ENCODE peak calls at places on chromosomes 5 and 9, in six cellular contexts. V is H1, O is K562, U is HepG2, T is SK-N-SH, N is HCT116. G is an unnamed sample.

GRCh38 chr5:137281201-137281600 is 217.9 kb downstream of the SPOCK1 start:
- DNase-seq in V (no peak), T (no peak), N (no peak), O (no peak), U (no peak), G (no peak)

GRCh38 chr5:65871182-65871581 is 55.2 kb upstream of the ERBIN start:
- DNase-seq in N (peak; percentile 56), V (no peak), U (no peak), O (no peak), T (no peak), G (no peak)

GRCh38 chr9:125492719-125493118 is 214.3 kb downstream of the MAPKAP1 start:
- DNase-seq in V (no peak), N (no peak), T (no peak), O (no peak), U (no peak), G (no peak)

GRCh38 chr9:119052339-119053030 is 316.8 kb downstream of the BRINP1 start:
- DNase-seq in O (no peak), U (no peak), N (no peak), V (no peak), T (no peak), G (no peak)

GRCh38 chr5:149403923-149404745 is 25.0 kb upstream of the IL17B start:
- DNase-seq in U (no peak), V (no peak), O (no peak), T (no peak), N (no peak), G (no peak)

GRCh38 chr5:169064093-169064492 is 236.8 kb downstream of the SLIT3 start:
- DNase-seq in V (no peak), T (no peak), O (no peak), N (no peak), U (no peak), G (peak; percentile 44)

GRCh38 chr5:189976-190365 is 1.3 kb upstream of the LRRC14B start:
- DNase-seq in O (peak; percentile 36), U (no peak), N (no peak), V (no peak), T (no peak), G (no peak)

GRCh38 chr5:113204525-113205161 is 228.0 kb downstream of the DCP2 start:
- DNase-seq in O (no peak), T (peak; percentile 56), V (no peak), N (no peak), U (peak; percentile 45), G (peak; percentile 11)

GRCh38 chr5:64026493-64026892 is 64.2 kb upstream of the HTR1A start:
- DNase-seq in U (no peak), T (no peak), N (no peak), O (no peak), V (no peak), G (no peak)

GRCh38 chr9:98488578-98489312 is 220.0 kb downstream of the GABBR2 start:
- DNase-seq in N (no peak), V (no peak), O (no peak), T (no peak), U (no peak), G (no peak)

GRCh38 chr5:75021229-75021628 is 31.1 kb downstream of the GCNT4 start:
- DNase-seq in U (no peak), O (peak; percentile 16), T (no peak), V (no peak), N (no peak), G (no peak)

GRCh38 chr9:86778761-86779160 is 168.5 kb downstream of the GAS1 start:
- DNase-seq in N (no peak), O (no peak), T (no peak), V (no peak), U (no peak), G (no peak)

GRCh38 chr5:10735569-10736255 is 25.3 kb downstream of the DAP start:
- DNase-seq in V (no peak), N (no peak), O (peak; percentile 35), U (no peak), T (no peak), G (no peak)

GRCh38 chr5:102296229-102296817 is at the start of gene SLCO4C1:
- DNase-seq in O (peak; percentile 11), T (peak; percentile 91), U (peak; percentile 70), V (peak; percentile 95), N (no peak), G (peak; percentile 37)

GRCh38 chr5:16321284-16321683 is 141.7 kb upstream of the MARCHF11 start:
- DNase-seq in T (no peak), U (no peak), N (no peak), O (no peak), V (no peak), G (no peak)

GRCh38 chr5:23631283-23632045 is 124.1 kb downstream of the PRDM9 start:
- DNase-seq in U (no peak), T (no peak), O (no peak), N (no peak), V (no peak), G (peak; percentile 13)

GRCh38 chr5:172503925-172504730 is 49.8 kb upstream of the SH3PXD2B start:
- DNase-seq in T (no peak), V (peak; percentile 34), O (no peak), N (no peak), U (no peak), G (no peak)

GRCh38 chr9:37221489-37222106 is 101.2 kb downstream of the ZCCHC7 start:
- DNase-seq in U (no peak), T (no peak), V (no peak), N (no peak), O (no peak), G (no peak)

GRCh38 chr5:79702606-79703380 is 13.2 kb downstream of the CMYA5 start:
- DNase-seq in N (no peak), V (peak; percentile 60), T (peak; percentile 62), U (peak; percentile 10), O (peak; percentile 46), G (no peak)

DNA sequence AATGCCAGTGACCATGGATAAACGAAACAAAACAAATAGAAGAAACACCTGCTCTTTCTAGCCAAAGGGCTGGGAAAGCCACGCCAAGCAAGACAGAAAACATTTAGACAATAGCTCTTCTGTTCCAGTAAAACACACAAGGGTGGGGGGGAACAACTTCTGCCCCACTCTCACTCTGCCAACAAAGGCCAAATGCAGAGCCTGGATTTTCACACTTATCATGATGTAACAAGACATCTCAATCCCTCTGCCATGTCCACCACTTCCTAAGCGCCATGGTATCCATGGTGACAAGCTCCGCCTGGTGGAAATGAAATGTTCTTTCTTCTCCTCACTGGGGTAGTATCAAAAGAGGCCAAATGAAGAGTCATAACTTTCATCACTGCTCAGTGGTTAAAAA is 60.6 kb downstream of the DRD1 start:
- DNase-seq in O (no peak), U (no peak), T (no peak), N (no peak), V (no peak), G (peak; percentile 50)
- TF ChIP-seq JUND in O (no peak), U (no peak), T (no peak), N (no peak), V (no peak), G (no peak)

DNA sequence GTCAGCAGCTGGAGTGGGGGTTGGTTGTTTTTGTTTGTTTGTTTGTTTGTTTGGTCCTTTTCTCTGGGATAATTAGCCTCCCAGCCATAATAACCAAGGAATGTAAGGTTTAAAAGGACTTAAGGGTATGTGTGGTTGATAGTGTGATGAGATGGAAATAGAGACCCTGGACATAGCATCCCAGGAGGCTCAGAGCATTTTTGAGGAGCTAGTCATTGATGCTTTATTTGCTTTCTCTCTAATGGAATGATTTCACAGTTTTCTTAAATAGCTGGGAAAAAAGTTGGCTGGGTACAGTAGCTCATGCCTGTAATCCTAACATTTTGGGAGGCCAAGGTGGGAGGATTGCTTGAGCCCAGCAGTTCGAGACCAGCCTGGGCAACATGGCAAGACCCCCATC is 45.1 kb downstream of the TTC1 start:
- DNase-seq in N (no peak), U (no peak), T (no peak), O (no peak), V (no peak), G (no peak)
- TF ChIP-seq JUND in N (no peak), U (no peak), T (no peak), O (no peak), V (no peak), G (no peak)

DNA sequence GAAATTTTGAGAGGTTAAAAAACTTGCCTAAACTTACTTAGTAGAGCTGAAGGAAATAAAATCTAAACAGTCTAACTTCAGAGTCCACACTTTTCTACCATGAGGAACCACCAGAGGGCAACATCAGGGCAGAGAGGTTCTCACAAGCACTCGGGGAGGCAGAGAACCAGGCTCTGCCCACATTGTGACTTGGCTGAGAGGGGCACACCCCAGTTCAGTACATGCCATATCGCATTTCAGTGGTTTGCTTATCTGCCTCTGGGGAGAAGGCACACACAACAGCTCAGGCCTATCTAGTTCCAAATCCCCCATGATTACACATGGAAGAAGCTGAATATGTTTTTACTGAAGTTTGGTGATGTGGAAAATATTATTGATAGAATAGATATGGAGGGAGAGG is 49.2 kb downstream of the EQTN start:
- DNase-seq in N (peak; percentile 43), O (peak; percentile 7), U (peak; percentile 28), V (peak; percentile 56), T (peak; percentile 44), G (peak; percentile 50)
- TF ChIP-seq JUND in N (no peak), O (no peak), U (no peak), V (no peak), T (no peak), G (no peak)

GRCh38 chr5:111772456-111772855 is 15.5 kb upstream of the NREP start:
- DNase-seq in N (no peak), T (no peak), U (no peak), V (peak; percentile 54), O (no peak), G (no peak)
- TF ChIP-seq JUND in N (no peak), T (no peak), U (no peak), V (no peak), O (no peak), G (no peak)

GRCh38 chr5:69238760-69239251 is 4.1 kb downstream of the CDK7 start:
- DNase-seq in T (no peak), O (no peak), V (no peak), U (no peak), N (peak; percentile 71), G (no peak)
- TF ChIP-seq JUND in T (peak; percentile 94), O (no peak), V (no peak), U (no peak), N (peak; percentile 91), G (no peak)

GRCh38 chr9:7320139-7320538 is 479.4 kb downstream of the DMAC1 start:
- DNase-seq in O (peak; percentile 7), U (no peak), V (no peak), T (peak; percentile 19), N (no peak), G (no peak)
- TF ChIP-seq JUND in O (no peak), U (no peak), V (no peak), T (peak; percentile 86), N (no peak), G (no peak)